ENCODE peak calls at places on chromosomes 12 and 14, in five cellular contexts. L is fibroblast of lung, N is lung, F is neural progenitor cell, P is AG04450. V is an unnamed sample.
A peak's percentile ranks its signal among the peaks of the same experiment; 100 is the strongest.

GRCh38 chr14:95533822-95534221 is 1.0 kb upstream of the GLRX5 start:
- DNase-seq in L (no peak), N (no peak), F (peak; percentile 37), P (no peak), V (no peak)

GRCh38 chr12:115325858-115326257 is 641.9 kb upstream of the TBX3 start:
- DNase-seq in L (no peak), N (no peak), F (no peak), P (no peak), V (no peak)

GRCh38 chr12:44835641-44836379 is 40.3 kb downstream of the NELL2 start:
- DNase-seq in L (no peak), N (no peak), F (no peak), P (no peak), V (peak; percentile 1)

GRCh38 chr12:83318386-83318971 is 631.8 kb downstream of the TMTC2 start:
- DNase-seq in L (peak; percentile 18), N (no peak), F (no peak), P (no peak), V (peak; percentile 7)

GRCh38 chr14:30034049-30034635 is 106.5 kb upstream of the PRKD1 start:
- DNase-seq in L (peak; percentile 6), N (no peak), F (peak; percentile 30), P (no peak), V (peak; percentile 26)

GRCh38 chr14:50657753-50658152 is 10.4 kb downstream of the SAV1 start:
- DNase-seq in L (no peak), N (no peak), F (no peak), P (no peak), V (no peak)

GRCh38 chr12:1929985-1930815 is 11.7 kb upstream of the CACNA2D4 start:
- DNase-seq in L (no peak), N (no peak), F (no peak), P (no peak), V (no peak)

GRCh38 chr12:79933580-79934264 is 1.2 kb downstream of the PPP1R12A start:
- DNase-seq in L (peak; percentile 37), N (no peak), F (peak; percentile 32), P (no peak), V (peak; percentile 39)

GRCh38 chr14:94088516-94088915 is 7.4 kb downstream of the IFI27L1 start:
- DNase-seq in L (no peak), N (no peak), F (no peak), P (no peak), V (no peak)

GRCh38 chr12:95724767-95725166 is 65.8 kb downstream of the NTN4 start:
- DNase-seq in L (no peak), N (no peak), F (no peak), P (no peak), V (no peak)

GRCh38 chr12:14950982-14951746 is 10.2 kb downstream of the ARHGDIB start:
- DNase-seq in L (no peak), N (no peak), F (peak; percentile 50), P (no peak), V (no peak)

GRCh38 chr12:123571343-123571813 is 13.0 kb upstream of the TMED2 start:
- DNase-seq in L (peak; percentile 81), N (peak; percentile 58), F (peak; percentile 34), P (peak; percentile 41), V (peak; percentile 67)

GRCh38 chr12:98243190-98243589 is 272.2 kb upstream of the TMPO start:
- DNase-seq in L (no peak), N (no peak), F (no peak), P (no peak), V (no peak)

GRCh38 chr12:118103601-118104382 is at the start of gene VSIG10:
- DNase-seq in L (peak; percentile 57), N (peak; percentile 75), F (peak; percentile 81), P (no peak), V (peak; percentile 65)

GRCh38 chr14:24270537-24271133 is 762 bp downstream of the RABGGTA start:
- DNase-seq in L (no peak), N (no peak), F (no peak), P (no peak), V (no peak)

GRCh38 chr14:64823305-64823985 is 56.3 kb downstream of the SPTB start:
- DNase-seq in L (peak; percentile 54), N (peak; percentile 78), F (peak; percentile 86), P (no peak), V (peak; percentile 63)

GRCh38 chr12:102959391-102959790 is 1.9 kb downstream of the ASCL1 start:
- DNase-seq in L (no peak), N (no peak), F (peak; percentile 34), P (no peak), V (no peak)

GRCh38 chr12:62291888-62292760 is 31.9 kb downstream of the USP15 start:
- DNase-seq in L (no peak), N (no peak), F (no peak), P (no peak), V (peak; percentile 46)

GRCh38 chr14:99252940-99253868 is 18.8 kb downstream of the BCL11B start:
- DNase-seq in L (no peak), N (no peak), F (no peak), P (no peak), V (no peak)

GRCh38 chr14:100158566-100159106 is 809 bp downstream of the DEGS2 start:
- DNase-seq in L (no peak), N (no peak), F (peak; percentile 44), P (no peak), V (no peak)

GRCh38 chr12:57342207-57342691 is 88.6 kb downstream of the R3HDM2 start:
- DNase-seq in L (peak; percentile 70), N (peak; percentile 38), F (peak; percentile 41), P (peak; percentile 4), V (peak; percentile 17)

GRCh38 chr12:114399664-114400211 is 6.2 kb downstream of the TBX5 start:
- DNase-seq in L (peak; percentile 95), N (no peak), F (peak; percentile 89), P (peak; percentile 74), V (no peak)

GRCh38 chr12:2791086-2791485 is 3.7 kb upstream of the FKBP4 start:
- DNase-seq in L (no peak), N (no peak), F (no peak), P (no peak), V (no peak)

GRCh38 chr14:105324871-105325270 is 10.3 kb downstream of the PACS2 start:
- DNase-seq in L (no peak), N (no peak), F (no peak), P (no peak), V (no peak)
- H3K4me3 ChIP-seq in L (no peak overlapping the region), N (no peak overlapping the region), F (no peak overlapping the region), P (no peak overlapping the region), V (no peak overlapping the region)

DNA sequence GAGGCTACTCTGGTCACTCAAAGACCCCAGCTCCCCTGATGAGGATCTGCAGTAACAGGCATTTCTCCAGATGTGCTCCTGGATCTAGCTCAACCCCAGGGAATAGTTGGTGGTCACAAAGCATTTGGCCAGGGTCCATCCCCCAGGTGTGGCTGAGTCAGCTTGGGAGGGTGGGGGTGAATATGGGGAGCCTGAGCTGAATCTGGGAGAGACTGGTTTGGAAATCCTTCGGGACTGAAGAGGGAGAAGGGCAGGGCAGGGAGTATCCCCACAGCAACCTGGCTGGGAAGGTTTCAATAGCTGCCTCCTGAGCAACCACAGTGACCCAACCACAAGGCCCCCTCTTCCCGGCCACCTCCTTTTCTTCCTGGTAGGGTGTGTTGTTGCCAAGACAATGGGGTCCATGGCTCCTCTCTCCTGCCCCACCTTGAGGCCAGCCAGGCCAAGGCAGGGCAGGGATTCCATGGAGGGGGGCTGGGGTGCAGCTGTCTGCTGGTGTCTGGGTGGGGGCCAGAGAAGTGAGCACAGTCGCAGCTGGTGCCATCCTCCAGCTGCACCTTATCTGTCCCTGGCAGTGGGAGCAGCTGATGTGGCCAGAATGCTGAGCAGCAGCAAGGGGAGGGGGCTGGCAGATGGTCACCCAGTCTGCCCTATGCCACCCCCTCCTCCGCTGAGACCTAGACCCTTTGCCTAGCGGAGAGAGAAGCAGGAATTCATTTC is 5.5 kb downstream of the ASIC1 start:
- DNase-seq in L (no peak), N (no peak), F (no peak), P (no peak), V (peak; percentile 26)
- TF ChIP-seq CTCF in L (no peak), N (no peak), F (no peak), P (no peak), V (no peak)

DNA sequence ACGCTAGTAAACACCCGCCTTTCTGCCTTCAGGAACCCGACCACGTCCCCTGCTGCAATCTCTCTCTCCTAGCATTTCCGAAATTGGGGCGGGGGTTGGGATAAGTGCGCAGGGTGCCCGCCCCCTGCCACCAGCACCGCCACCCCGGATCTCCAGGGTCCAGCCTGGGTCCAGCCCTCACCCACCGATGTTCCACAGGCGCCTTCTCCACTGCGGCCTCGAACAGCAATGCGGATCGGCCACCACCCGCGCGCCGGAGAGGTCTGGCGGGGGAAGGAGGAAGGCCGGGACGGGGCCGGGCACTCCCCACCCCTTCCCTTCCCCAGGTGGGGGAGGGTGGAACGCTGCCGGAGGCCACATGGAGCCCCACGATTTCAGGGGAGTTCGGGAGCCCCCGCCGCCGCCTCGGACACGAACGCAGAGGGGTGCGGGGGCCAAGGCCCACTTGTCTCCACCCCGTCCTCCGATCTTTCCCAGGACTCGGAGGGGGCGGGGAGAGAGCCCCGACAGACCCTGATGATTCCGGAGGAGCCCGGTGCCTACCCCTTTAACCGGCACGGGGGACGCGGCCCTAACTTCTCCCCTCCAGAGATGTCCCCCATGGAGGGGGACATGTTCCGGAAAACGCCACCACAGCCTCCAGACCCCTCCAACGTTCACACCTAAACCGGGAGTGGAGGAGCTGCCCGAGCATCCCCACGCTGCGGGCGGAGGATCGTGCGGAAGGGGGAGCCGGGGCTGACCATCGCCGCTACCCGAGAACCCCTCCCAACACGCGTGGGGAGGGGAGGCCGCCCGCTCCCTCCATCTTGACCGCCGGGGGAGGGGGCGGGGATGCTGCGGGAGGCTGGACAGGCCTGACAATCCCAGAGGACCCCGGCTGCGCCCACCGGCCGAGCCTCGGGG is 1.1 kb downstream of the ATXN2 start:
- DNase-seq in L (peak; percentile 28), N (peak; percentile 51), F (peak; percentile 68), P (no peak), V (peak; percentile 29)
- H3K4me3 ChIP-seq in L (peak overlapping the region; percentile 92), N (peak overlapping the region; percentile 85), F (peak overlapping the region; percentile 100), P (peak overlapping the region; percentile 87), V (peak overlapping the region; percentile 94)

GRCh38 chr12:50056629-50056976 is 793 bp upstream of the ASIC1 start:
- DNase-seq in L (no peak), N (no peak), F (no peak), P (no peak), V (no peak)

GRCh38 chr12:50057000-50057841 is at the start of gene ASIC1:
- DNase-seq in L (peak; percentile 70), N (peak; percentile 54), F (peak; percentile 88), P (no peak), V (peak; percentile 56)

GRCh38 chr12:50053583-50053982 is 3.8 kb upstream of the ASIC1 start:
- DNase-seq in L (no peak), N (no peak), F (no peak), P (no peak), V (no peak)

GRCh38 chr12:50057896-50058670 is 687 bp downstream of the ASIC1 start:
- DNase-seq in L (no peak), N (no peak), F (no peak), P (no peak), V (no peak)

DNA sequence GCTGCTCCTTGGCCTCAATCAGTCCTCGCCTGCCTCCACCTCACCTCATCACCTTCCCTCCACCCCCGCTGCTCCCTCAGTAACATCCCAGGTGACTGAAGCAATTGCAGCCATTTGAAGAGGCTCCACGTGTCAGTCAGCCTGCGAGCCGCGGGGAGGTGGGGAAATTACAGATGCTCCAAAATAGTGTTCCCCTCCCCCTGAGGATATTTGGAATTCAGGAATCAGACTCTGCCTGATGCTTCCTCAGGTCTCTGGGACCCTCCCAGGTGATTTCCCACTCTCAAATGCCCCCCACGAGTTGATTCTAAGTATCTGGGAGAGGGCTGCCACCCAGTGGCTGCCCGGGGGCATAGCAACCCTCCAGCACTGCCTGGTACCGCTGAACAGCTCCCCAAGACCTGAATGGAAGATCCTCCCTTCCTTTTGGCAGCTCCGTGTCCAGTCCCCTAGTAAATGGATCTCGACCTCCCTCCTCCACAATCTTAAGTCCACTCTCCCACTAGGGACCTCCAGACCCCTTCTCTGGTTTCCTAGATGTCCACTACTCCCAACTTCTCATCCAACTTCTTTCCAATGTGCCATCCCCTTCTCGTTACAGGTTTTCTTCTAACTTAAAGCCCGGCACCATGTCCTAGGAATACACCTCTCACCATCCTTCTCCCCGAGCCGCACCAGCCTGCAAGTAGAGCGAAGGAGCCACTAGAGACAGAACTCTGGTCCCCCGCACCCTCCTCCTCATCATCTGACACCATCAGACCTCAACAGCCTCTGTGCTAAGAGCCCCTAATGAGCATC is 1.4 kb upstream of the ASIC1 start:
- DNase-seq in L (peak; percentile 44), N (peak; percentile 44), F (peak; percentile 82), P (no peak), V (peak; percentile 60)
- TF ChIP-seq CTCF in L (peak; percentile 100), N (peak; percentile 71), F (peak; percentile 97), P (peak; percentile 99), V (peak; percentile 99)

V was measured in astrocyte of the spinal cord.